ENCODE peak calls at places on chromosomes 5 and 9, in eight cellular contexts. X is MCF 10A, Y is AG09309, D is breast epithelium, Z is A549, P is left ventricle myocardium inferior, B is epithelial cell of esophagus, V is pancreas. S is an unnamed sample.

GRCh38 chr5:172796306-172796705 is 25.3 kb upstream of the DUSP1 start:
- DNase-seq in B (no peak), D (no peak), P (no peak), V (no peak), X (no peak), Z (no peak), Y (no peak), S (no peak)

GRCh38 chr5:61200582-61201155 is 38.4 kb upstream of the SMIM15 start:
- DNase-seq in Z (no peak), P (no peak), Y (peak; percentile 4), V (no peak), B (no peak), D (no peak), X (no peak), S (no peak)

GRCh38 chr5:11941566-11941965 is 37.3 kb upstream of the CTNND2 start:
- DNase-seq in X (peak; percentile 5), Y (no peak), P (no peak), Z (no peak), B (peak; percentile 58), D (no peak), V (no peak), S (no peak)

GRCh38 chr5:113068559-113068958 is 92.0 kb downstream of the DCP2 start:
- DNase-seq in B (no peak), X (no peak), V (no peak), D (no peak), Y (no peak), Z (no peak), P (no peak), S (no peak)

GRCh38 chr5:147796556-147797308 is 14.2 kb upstream of the JAKMIP2 start:
- DNase-seq in B (peak; percentile 78), Y (no peak), X (peak; percentile 65), V (no peak), P (no peak), D (no peak), Z (no peak), S (no peak)

GRCh38 chr9:125137200-125137599 is 6.1 kb downstream of the SCAI start:
- DNase-seq in D (no peak), Z (no peak), Y (peak; percentile 50), P (no peak), B (no peak), V (no peak), X (no peak), S (no peak)

GRCh38 chr9:99474186-99474585 is 252.1 kb downstream of the SEC61B start:
- DNase-seq in B (no peak), Y (no peak), D (no peak), V (no peak), P (peak; percentile 25), Z (no peak), X (no peak), S (no peak)

GRCh38 chr9:129900263-129901041 is 65.2 kb downstream of the USP20 start:
- DNase-seq in B (no peak), V (no peak), P (no peak), Y (no peak), X (no peak), D (no peak), Z (no peak), S (no peak)

GRCh38 chr9:6234014-6234413 is 18.4 kb downstream of the IL33 start:
- DNase-seq in P (no peak), Z (no peak), D (no peak), Y (no peak), X (no peak), V (no peak), B (no peak), S (no peak)

GRCh38 chr9:6229604-6230003 is 14.0 kb downstream of the IL33 start:
- DNase-seq in B (no peak), D (no peak), Z (peak; percentile 20), P (no peak), Y (no peak), V (no peak), X (no peak), S (no peak)

GRCh38 chr9:6230037-6230778 is 14.6 kb downstream of the IL33 start:
- DNase-seq in P (no peak), D (no peak), B (peak; percentile 94), V (no peak), Z (no peak), Y (no peak), X (peak; percentile 45), S (no peak)

GRCh38 chr9:6229186-6229585 is 13.6 kb downstream of the IL33 start:
- DNase-seq in D (no peak), X (no peak), B (no peak), Z (no peak), P (no peak), V (no peak), Y (no peak), S (no peak)

GRCh38 chr9:6232546-6232945 is 16.9 kb downstream of the IL33 start:
- DNase-seq in D (no peak), Z (no peak), X (no peak), V (no peak), B (no peak), Y (no peak), P (no peak), S (no peak)
- TF ChIP-seq CTCF in D (no peak), Z (no peak), X (no peak), V (no peak), B (no peak), Y (no peak), P (no peak), S (no peak)

DNA sequence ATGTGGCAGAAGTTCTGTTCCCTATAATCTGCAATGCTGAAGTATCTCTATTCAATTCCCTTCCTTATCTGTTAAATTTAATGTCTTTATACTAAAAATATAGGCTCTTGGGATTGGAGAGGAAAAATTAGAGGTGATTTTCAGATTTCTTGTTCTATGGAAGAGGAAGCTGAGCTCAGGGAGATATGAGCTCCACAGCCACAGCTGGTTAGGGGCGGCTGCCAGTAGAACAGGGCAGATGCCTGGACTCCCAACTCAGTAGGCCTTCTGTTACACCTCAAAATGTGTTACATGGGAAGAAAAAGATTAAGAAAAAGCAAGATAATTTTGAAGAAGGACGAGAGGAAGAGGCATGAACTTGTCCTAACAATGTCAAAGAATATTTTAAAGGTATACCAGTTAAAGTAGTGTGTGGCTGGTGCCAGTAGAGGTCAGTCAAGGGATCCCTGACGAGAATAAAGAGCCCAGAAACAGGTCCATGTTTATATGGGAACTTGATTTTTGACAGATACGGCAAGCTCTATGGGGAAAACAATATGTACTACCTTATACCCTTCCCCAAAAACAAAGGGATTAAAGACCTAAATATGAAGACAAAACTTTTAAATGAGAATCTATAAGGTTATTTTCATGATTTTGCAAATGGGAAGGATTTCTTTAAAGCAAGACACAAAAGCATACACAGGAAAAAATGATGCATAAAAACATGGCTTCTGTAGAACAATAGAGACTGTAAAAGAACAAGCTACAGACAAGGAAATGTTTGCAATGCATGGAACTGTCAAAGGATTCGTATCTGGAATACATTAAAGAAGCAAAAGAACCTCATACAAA is 28.7 kb downstream of the DNAJC21 start:
- DNase-seq in D (no peak), V (no peak), X (peak; percentile 48), Y (no peak), B (peak; percentile 45), P (no peak), Z (peak; percentile 28), S (no peak)
- TF ChIP-seq CTCF in D (peak; percentile 27), V (peak; percentile 26), X (peak; percentile 33), Y (peak; percentile 71), B (peak; percentile 73), P (peak; percentile 61), Z (peak; percentile 57), S (peak; percentile 47)

GRCh38 chr5:36177154-36177553 is 25.2 kb downstream of the SKP2 start:
- DNase-seq in B (no peak), V (no peak), X (no peak), Y (no peak), P (no peak), D (no peak), Z (no peak), S (no peak)

GRCh38 chr5:36179950-36180349 is 28.0 kb downstream of the SKP2 start:
- DNase-seq in D (no peak), X (no peak), V (no peak), Z (no peak), P (no peak), Y (no peak), B (no peak), S (no peak)

GRCh38 chr5:36181709-36182262 is 29.9 kb downstream of the SKP2 start:
- DNase-seq in D (no peak), P (no peak), Y (no peak), B (no peak), X (no peak), Z (no peak), V (no peak), S (no peak)

GRCh38 chr5:36177715-36178556 is 26.0 kb downstream of the SKP2 start:
- DNase-seq in Z (peak; percentile 56), Y (no peak), D (no peak), X (peak; percentile 49), B (peak; percentile 54), V (no peak), P (no peak), S (no peak)

GRCh38 chr5:36180556-36181350 is 28.8 kb downstream of the SKP2 start:
- DNase-seq in B (peak; percentile 42), D (no peak), Y (no peak), X (no peak), P (no peak), Z (no peak), V (no peak), S (no peak)
- TF ChIP-seq CTCF in B (no peak), D (no peak), Y (no peak), X (no peak), P (no peak), Z (no peak), V (no peak), S (no peak)

GRCh38 chr9:19231126-19232035 is 888 bp downstream of the DENND4C start:
- DNase-seq in Y (no peak), P (no peak), Z (peak; percentile 20), B (peak; percentile 26), V (no peak), X (peak; percentile 33), D (no peak), S (no peak)

GRCh38 chr9:19232117-19232829 is 1.8 kb downstream of the DENND4C start:
- DNase-seq in V (no peak), D (no peak), B (peak; percentile 22), Z (no peak), P (no peak), Y (no peak), X (peak; percentile 29), S (no peak)

GRCh38 chr9:19233344-19233743 is 2.9 kb downstream of the DENND4C start:
- DNase-seq in Y (no peak), X (peak; percentile 8), V (no peak), B (no peak), D (no peak), Z (no peak), P (no peak), S (no peak)

GRCh38 chr9:19230356-19231125 is at the start of gene DENND4C:
- DNase-seq in D (peak; percentile 76), P (peak; percentile 87), V (peak; percentile 92), Y (peak; percentile 33), B (peak; percentile 91), Z (peak; percentile 87), X (peak; percentile 91), S (peak; percentile 51)

GRCh38 chr9:19232830-19233194 is 2.3 kb downstream of the DENND4C start:
- DNase-seq in X (peak; percentile 55), V (no peak), Y (peak; percentile 10), Z (no peak), D (no peak), P (no peak), B (no peak), S (no peak)
- TF ChIP-seq CTCF in X (no peak), V (no peak), Y (no peak), Z (no peak), D (no peak), P (peak; percentile 30), B (no peak), S (no peak)

S was measured in D721Med.